ENCODE peak calls at places on chromosomes 2 and 18, in four cellular contexts. One of them, this sample, is unnamed.
A peak's percentile ranks its signal among the peaks of the same experiment; 100 is the strongest.

GRCh38 chr2:14401838-14402237 is 230.7 kb upstream of the LRATD1 start:
- DNase-seq in GM13977: no peak
- DNase-seq in sigmoid colon: no peak
- DNase-seq in GM13976: no peak
- DNase-seq in this sample: no peak

GRCh38 chr2:117980783-117981676 is 32.8 kb downstream of the CCDC93 start:
- DNase-seq in GM13977: no peak
- DNase-seq in sigmoid colon: no peak
- DNase-seq in GM13976: no peak
- DNase-seq in this sample: no peak

GRCh38 chr2:54370405-54371104 is 85.6 kb upstream of the SPTBN1 start:
- DNase-seq in GM13977: no peak
- DNase-seq in sigmoid colon: no peak
- DNase-seq in GM13976: no peak
- DNase-seq in this sample: no peak

GRCh38 chr18:39489426-39489825 is 1923.8 kb upstream of the CELF4 start:
- DNase-seq in GM13977: no peak
- DNase-seq in sigmoid colon: no peak
- DNase-seq in GM13976: no peak
- DNase-seq in this sample: no peak

GRCh38 chr2:217510790-217511291 is 492.0 kb downstream of the TNS1 start:
- DNase-seq in GM13977: peak; percentile 77
- DNase-seq in sigmoid colon: peak; percentile 85
- DNase-seq in GM13976: peak; percentile 75
- DNase-seq in this sample: peak; percentile 69

GRCh38 chr2:64463784-64464183 is 9.8 kb downstream of the LGALSL start:
- DNase-seq in GM13977: no peak
- DNase-seq in sigmoid colon: no peak
- DNase-seq in GM13976: no peak
- DNase-seq in this sample: no peak

GRCh38 chr2:188369365-188369764 is 77.7 kb downstream of the GULP1 start:
- DNase-seq in GM13977: peak; percentile 15
- DNase-seq in sigmoid colon: no peak
- DNase-seq in GM13976: peak; percentile 44
- DNase-seq in this sample: peak; percentile 17

GRCh38 chr2:143732076-143732475 is 602.9 kb downstream of the ARHGAP15 start:
- DNase-seq in GM13977: no peak
- DNase-seq in sigmoid colon: no peak
- DNase-seq in GM13976: no peak
- DNase-seq in this sample: no peak

GRCh38 chr18:62585274-62586147 is 62.7 kb downstream of the ZCCHC2 start:
- DNase-seq in GM13977: no peak
- DNase-seq in sigmoid colon: no peak
- DNase-seq in GM13976: no peak
- DNase-seq in this sample: peak; percentile 67

GRCh38 chr2:241944821-241945220 is 75.3 kb downstream of the RTP5 start:
- DNase-seq in GM13977: no peak
- DNase-seq in sigmoid colon: no peak
- DNase-seq in GM13976: no peak
- DNase-seq in this sample: no peak

GRCh38 chr2:46812381-46813024 is 103.1 kb downstream of the MCFD2 start:
- DNase-seq in GM13977: no peak
- DNase-seq in sigmoid colon: peak; percentile 84
- DNase-seq in GM13976: no peak
- DNase-seq in this sample: no peak

GRCh38 chr2:198440833-198441232 is 636.4 kb downstream of the PLCL1 start:
- DNase-seq in GM13977: no peak
- DNase-seq in sigmoid colon: no peak
- DNase-seq in GM13976: no peak
- DNase-seq in this sample: no peak

GRCh38 chr2:179302764-179303561 is 38.3 kb upstream of the SESTD1 start:
- DNase-seq in GM13977: no peak
- DNase-seq in sigmoid colon: no peak
- DNase-seq in GM13976: no peak
- DNase-seq in this sample: no peak

GRCh38 chr2:224143521-224143920 is 104.4 kb upstream of the SERPINE2 start:
- DNase-seq in GM13977: no peak
- DNase-seq in sigmoid colon: no peak
- DNase-seq in GM13976: no peak
- DNase-seq in this sample: no peak

GRCh38 chr2:101038455-101039255 is 36.6 kb downstream of the RPL31 start:
- DNase-seq in GM13977: no peak
- DNase-seq in sigmoid colon: no peak
- DNase-seq in GM13976: no peak
- DNase-seq in this sample: peak; percentile 61

GRCh38 chr2:177078416-177078815 is 134.2 kb upstream of the HNRNPA3 start:
- DNase-seq in GM13977: no peak
- DNase-seq in sigmoid colon: peak; percentile 98
- DNase-seq in GM13976: no peak
- DNase-seq in this sample: no peak

GRCh38 chr18:63322908-63323634 is 3.5 kb upstream of the BCL2 start:
- DNase-seq in GM13977: peak; percentile 68
- DNase-seq in sigmoid colon: peak; percentile 80
- DNase-seq in GM13976: peak; percentile 67
- DNase-seq in this sample: peak; percentile 73

GRCh38 chr2:108922141-108922915 is 66.7 kb downstream of the EDAR start:
- DNase-seq in GM13977: no peak
- DNase-seq in sigmoid colon: peak; percentile 64
- DNase-seq in GM13976: no peak
- DNase-seq in this sample: no peak

GRCh38 chr18:55833543-55833942 is 245.6 kb upstream of the TCF4 start:
- DNase-seq in GM13977: no peak
- DNase-seq in sigmoid colon: no peak
- DNase-seq in GM13976: no peak
- DNase-seq in this sample: no peak

GRCh38 chr2:234032301-234032856 is 18.1 kb upstream of the SPP2 start:
- DNase-seq in GM13977: no peak
- DNase-seq in sigmoid colon: no peak
- DNase-seq in GM13976: no peak
- DNase-seq in this sample: peak; percentile 52

GRCh38 chr2:16633632-16634430 is 31.8 kb downstream of the CYRIA start:
- DNase-seq in GM13977: no peak
- DNase-seq in sigmoid colon: no peak
- DNase-seq in GM13976: no peak
- DNase-seq in this sample: no peak

GRCh38 chr2:12284487-12284886 is 432.2 kb upstream of the TRIB2 start:
- DNase-seq in GM13977: no peak
- DNase-seq in sigmoid colon: no peak
- DNase-seq in GM13976: no peak
- DNase-seq in this sample: no peak

GRCh38 chr2:241035818-241036396 is 37.5 kb downstream of the SNED1 start:
- DNase-seq in GM13977: peak; percentile 69
- DNase-seq in sigmoid colon: no peak
- DNase-seq in GM13976: peak; percentile 74
- DNase-seq in this sample: peak; percentile 45

GRCh38 chr2:13193900-13194299 is 477.2 kb downstream of the TRIB2 start:
- DNase-seq in GM13977: peak; percentile 17
- DNase-seq in sigmoid colon: no peak
- DNase-seq in GM13976: peak; percentile 9
- DNase-seq in this sample: no peak

GRCh38 chr2:178242552-178242883 is 48.2 kb downstream of the OSBPL6 start:
- DNase-seq in GM13977: no peak
- DNase-seq in sigmoid colon: no peak
- DNase-seq in GM13976: no peak
- DNase-seq in this sample: no peak

GRCh38 chr2:218155953-218156479 is 10.7 kb downstream of the CXCR1 start:
- DNase-seq in GM13977: no peak
- DNase-seq in sigmoid colon: no peak
- DNase-seq in GM13976: no peak
- DNase-seq in this sample: no peak

GRCh38 chr18:62182220-62182619 is 4.6 kb downstream of the PIGN start:
- DNase-seq in GM13977: no peak
- DNase-seq in sigmoid colon: no peak
- DNase-seq in GM13976: no peak
- DNase-seq in this sample: no peak

GRCh38 chr2:240648650-240649275 is 23.5 kb downstream of the GPR35 start:
- DNase-seq in GM13977: peak; percentile 34
- DNase-seq in sigmoid colon: peak; percentile 59
- DNase-seq in GM13976: peak; percentile 41
- DNase-seq in this sample: no peak

GRCh38 chr2:209936106-209936663 is 66.3 kb upstream of the RPE start:
- DNase-seq in GM13977: no peak
- DNase-seq in sigmoid colon: no peak
- DNase-seq in GM13976: no peak
- DNase-seq in this sample: no peak

GRCh38 chr2:211205358-211205757 is 649.0 kb downstream of the CPS1 start:
- DNase-seq in GM13977: no peak
- DNase-seq in sigmoid colon: no peak
- DNase-seq in GM13976: no peak
- DNase-seq in this sample: no peak

GRCh38 chr18:79489900-79490592 is 94.3 kb downstream of the NFATC1 start:
- DNase-seq in GM13977: no peak
- DNase-seq in sigmoid colon: peak; percentile 37
- DNase-seq in GM13976: no peak
- DNase-seq in this sample: peak; percentile 1

GRCh38 chr18:79487198-79488165 is 91.8 kb downstream of the NFATC1 start:
- DNase-seq in GM13977: no peak
- DNase-seq in sigmoid colon: peak; percentile 64
- DNase-seq in GM13976: no peak
- DNase-seq in this sample: peak; percentile 1

GRCh38 chr18:79486356-79487197 is 90.8 kb downstream of the NFATC1 start:
- DNase-seq in GM13977: no peak
- DNase-seq in sigmoid colon: peak; percentile 65
- DNase-seq in GM13976: no peak
- DNase-seq in this sample: peak; percentile 0

GRCh38 chr18:79489048-79489899 is 93.5 kb downstream of the NFATC1 start:
- DNase-seq in GM13977: no peak
- DNase-seq in sigmoid colon: peak; percentile 61
- DNase-seq in GM13976: no peak
- DNase-seq in this sample: peak; percentile 1

GRCh38 chr18:79488311-79489047 is 92.7 kb downstream of the NFATC1 start:
- DNase-seq in GM13977: no peak
- DNase-seq in sigmoid colon: no peak
- DNase-seq in GM13976: no peak
- DNase-seq in this sample: peak; percentile 1
- TF ChIP-seq CTCF in GM13977: no peak
- TF ChIP-seq CTCF in sigmoid colon: no peak
- TF ChIP-seq CTCF in GM13976: no peak
- TF ChIP-seq CTCF in this sample: no peak

GRCh38 chr2:134227666-134228065 is 26.2 kb upstream of the MGAT5 start:
- DNase-seq in GM13977: no peak
- DNase-seq in sigmoid colon: no peak
- DNase-seq in GM13976: no peak
- DNase-seq in this sample: no peak

GRCh38 chr2:134226561-134226960 is 27.3 kb upstream of the MGAT5 start:
- DNase-seq in GM13977: no peak
- DNase-seq in sigmoid colon: no peak
- DNase-seq in GM13976: no peak
- DNase-seq in this sample: no peak

GRCh38 chr2:134230885-134231284 is 23.0 kb upstream of the MGAT5 start:
- DNase-seq in GM13977: no peak
- DNase-seq in sigmoid colon: no peak
- DNase-seq in GM13976: no peak
- DNase-seq in this sample: no peak

GRCh38 chr2:134229540-134229939 is 24.3 kb upstream of the MGAT5 start:
- DNase-seq in GM13977: no peak
- DNase-seq in sigmoid colon: no peak
- DNase-seq in GM13976: no peak
- DNase-seq in this sample: no peak

DNA sequence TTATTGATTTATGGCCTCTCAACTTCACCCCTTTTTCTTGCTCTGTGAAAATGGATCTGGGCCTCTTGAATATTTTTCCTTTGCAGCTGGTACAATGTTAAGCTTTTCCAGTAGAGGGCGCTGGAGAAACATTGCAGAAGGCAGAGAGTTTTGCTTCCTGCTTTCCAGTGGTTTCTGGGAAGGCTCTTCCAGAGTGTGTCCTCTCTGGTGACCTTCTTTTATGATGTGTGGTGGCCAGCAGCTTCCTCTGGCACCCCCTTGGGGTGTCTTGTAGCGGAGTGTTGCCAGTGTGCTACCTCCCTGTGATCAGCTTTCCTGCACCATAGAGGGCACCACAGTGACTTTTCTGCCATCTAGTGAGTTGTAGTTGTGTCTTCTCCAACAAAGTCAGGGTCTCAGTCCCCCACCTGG is 25.4 kb upstream of the MGAT5 start:
- DNase-seq in GM13977: no peak
- DNase-seq in sigmoid colon: no peak
- DNase-seq in GM13976: no peak
- DNase-seq in this sample: no peak
- TF ChIP-seq CTCF in GM13977: peak; percentile 40
- TF ChIP-seq CTCF in sigmoid colon: no peak
- TF ChIP-seq CTCF in GM13976: no peak
- TF ChIP-seq CTCF in this sample: peak; percentile 64

GRCh38 chr2:207284556-207285450 is 119.1 kb upstream of the KLF7 start:
- DNase-seq in GM13977: no peak
- DNase-seq in sigmoid colon: no peak
- DNase-seq in GM13976: no peak
- DNase-seq in this sample: no peak

GRCh38 chr2:207282916-207283315 is 117.2 kb upstream of the KLF7 start:
- DNase-seq in GM13977: no peak
- DNase-seq in sigmoid colon: no peak
- DNase-seq in GM13976: no peak
- DNase-seq in this sample: no peak

GRCh38 chr2:207285451-207285771 is 119.7 kb upstream of the KLF7 start:
- DNase-seq in GM13977: no peak
- DNase-seq in sigmoid colon: no peak
- DNase-seq in GM13976: no peak
- DNase-seq in this sample: peak; percentile 5

GRCh38 chr2:207286106-207286505 is 120.4 kb upstream of the KLF7 start:
- DNase-seq in GM13977: no peak
- DNase-seq in sigmoid colon: no peak
- DNase-seq in GM13976: no peak
- DNase-seq in this sample: no peak

DNA sequence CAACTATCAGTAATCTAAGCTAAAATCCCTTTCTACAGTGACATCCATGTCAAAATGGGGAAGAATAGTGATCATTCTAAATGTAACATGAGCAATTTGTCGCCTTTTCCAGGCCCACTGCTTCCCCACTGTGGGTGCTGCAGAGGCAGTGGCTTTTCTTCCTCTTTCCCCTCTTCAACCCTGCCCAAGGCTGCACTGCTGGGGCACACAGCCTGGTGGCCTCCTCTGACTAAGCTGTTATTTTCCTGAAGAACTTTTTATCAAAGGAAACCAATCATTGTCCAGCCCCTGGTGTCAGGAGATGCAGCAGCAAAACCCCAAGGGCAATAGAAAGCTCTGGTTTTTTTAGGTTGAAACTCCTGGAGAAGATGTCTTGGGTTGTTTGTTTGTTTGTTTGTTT is 117.6 kb upstream of the KLF7 start:
- DNase-seq in GM13977: no peak
- DNase-seq in sigmoid colon: peak; percentile 69
- DNase-seq in GM13976: no peak
- DNase-seq in this sample: peak; percentile 25
- TF ChIP-seq CTCF in GM13977: no peak
- TF ChIP-seq CTCF in sigmoid colon: no peak
- TF ChIP-seq CTCF in GM13976: peak; percentile 17
- TF ChIP-seq CTCF in this sample: no peak

DNA sequence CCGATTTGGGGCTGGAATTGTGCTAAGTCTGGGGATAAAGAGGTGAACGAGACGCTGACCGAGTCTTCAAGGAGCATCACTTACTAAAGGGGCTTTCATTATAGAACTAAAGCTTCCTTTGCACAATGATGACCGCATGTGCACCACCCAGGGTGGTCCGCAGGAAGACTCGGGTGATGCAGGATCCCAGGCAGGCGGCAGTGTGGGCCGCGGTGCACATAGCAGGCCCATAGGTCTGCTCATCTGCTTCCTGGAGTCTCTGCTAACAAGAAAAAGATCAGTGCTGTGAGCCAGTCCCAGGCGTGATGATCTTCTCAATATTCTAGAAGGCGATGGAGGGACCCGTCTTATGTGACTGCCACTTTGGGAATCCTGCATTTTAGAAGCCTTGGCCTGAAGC is 122.8 kb downstream of the PXDN start:
- DNase-seq in GM13977: no peak
- DNase-seq in sigmoid colon: no peak
- DNase-seq in GM13976: no peak
- DNase-seq in this sample: no peak
- TF ChIP-seq CTCF in GM13977: no peak
- TF ChIP-seq CTCF in sigmoid colon: no peak
- TF ChIP-seq CTCF in GM13976: no peak
- TF ChIP-seq CTCF in this sample: no peak